ENCODE peak calls at places on chromosomes 6 and 20, in nine cellular contexts. P is GM04504; J is RWPE1; D is Right ventricle myocardium superior; T is left colon; G is stimulated activated CD8-positive, alpha-beta memory T cell treated with anti-CD3 and anti-CD28 coated beads, Interleukin-4, amount 100 ng/mL, for 24 hours; R is C1 segment of cervical spinal cord; L is NCI-H1436; C is right cardiac atrium. A is an unnamed sample.

GRCh38 chr6:11218827-11219826 is 13.3 kb downstream of the NEDD9 start:
- DNase-seq in D (peak; percentile 71), C (peak; percentile 83), P (no peak), R (peak; percentile 50), J (no peak), L (no peak), G (no peak), T (peak; percentile 78), A (peak; percentile 71)

GRCh38 chr20:62134735-62135231 is 8.4 kb downstream of the PSMA7 start:
- DNase-seq in G (no peak), P (no peak), T (no peak), C (peak; percentile 55), L (no peak), J (no peak), D (peak; percentile 59), R (no peak), A (no peak)

GRCh38 chr20:56200456-56200855 is 48.1 kb upstream of the MC3R start:
- DNase-seq in D (no peak), G (no peak), L (no peak), P (no peak), J (no peak), T (no peak), R (no peak), C (no peak), A (no peak)

GRCh38 chr20:10666221-10667076 is 7.3 kb downstream of the JAG1 start:
- DNase-seq in D (no peak), J (no peak), R (no peak), C (no peak), G (no peak), T (no peak), L (no peak), P (no peak), A (no peak)

GRCh38 chr6:50143011-50143719 is 93.4 kb upstream of the DEFB112 start:
- DNase-seq in T (no peak), R (no peak), D (no peak), L (no peak), C (no peak), G (no peak), J (no peak), P (no peak), A (no peak)

GRCh38 chr20:3092611-3093379 is 8.3 kb upstream of the AVP start:
- DNase-seq in L (no peak), G (peak; percentile 20), D (peak; percentile 38), R (no peak), T (no peak), J (no peak), P (no peak), C (no peak), A (no peak)

GRCh38 chr6:84687487-84687886 is 76.9 kb downstream of the TBX18 start:
- DNase-seq in G (no peak), J (no peak), T (no peak), P (peak; percentile 17), D (no peak), C (no peak), R (no peak), L (no peak), A (no peak)

GRCh38 chr6:71523548-71523947 is 234.9 kb downstream of the OGFRL1 start:
- DNase-seq in C (no peak), L (no peak), D (no peak), T (no peak), P (no peak), R (no peak), G (no peak), J (no peak), A (no peak)

GRCh38 chr20:2280083-2280482 is 15.7 kb upstream of the TGM3 start:
- DNase-seq in R (peak; percentile 28), D (no peak), C (no peak), P (no peak), J (no peak), L (no peak), G (no peak), T (no peak), A (no peak)

GRCh38 chr20:48194578-48194977 is 409.3 kb upstream of the SULF2 start:
- DNase-seq in R (no peak), D (no peak), J (no peak), L (no peak), C (no peak), T (no peak), P (no peak), G (no peak), A (no peak)

GRCh38 chr6:118660218-118660569 is 8.8 kb upstream of the CEP85L start:
- DNase-seq in L (peak; percentile 86), G (peak; percentile 25), P (no peak), T (no peak), D (no peak), J (no peak), R (no peak), C (no peak), A (peak; percentile 7)

GRCh38 chr6:2072450-2072849 is 173.0 kb downstream of the GMDS start:
- DNase-seq in J (no peak), G (no peak), D (no peak), P (no peak), C (no peak), R (no peak), T (no peak), L (no peak), A (no peak)

GRCh38 chr6:158060447-158061360 is 79.0 kb downstream of the SYNJ2 start:
- DNase-seq in C (peak; percentile 92), T (peak; percentile 75), L (peak; percentile 5), P (peak; percentile 95), J (peak; percentile 81), G (no peak), R (peak; percentile 52), D (peak; percentile 91), A (peak; percentile 86)

GRCh38 chr6:126170875-126171489 is 168.9 kb upstream of the CENPW start:
- DNase-seq in D (no peak), L (peak; percentile 22), G (no peak), J (no peak), P (no peak), T (no peak), R (no peak), C (no peak), A (peak; percentile 17)

GRCh38 chr6:166751051-166751595 is 124.1 kb upstream of the RPS6KA2 start:
- DNase-seq in T (no peak), R (no peak), G (peak; percentile 11), D (no peak), J (no peak), P (no peak), C (no peak), L (no peak), A (no peak)

GRCh38 chr6:109791301-109791700 is 100.2 kb downstream of the FIG4 start:
- DNase-seq in L (no peak), P (no peak), C (no peak), D (no peak), R (no peak), J (no peak), T (no peak), G (no peak), A (no peak)